ENCODE peak calls at places on chromosomes 5 and 9, in ten cellular contexts. O is cardiac fibroblast, B is HuH-7, U is Peyer's patch, X is astrocyte of the spinal cord, F is AG04450, E is HepG2, P is neural progenitor cell, I is lower lobe of right lung, H is cardiac muscle cell. N is an unnamed sample.

GRCh38 chr9:86494644-86495081 is 140.5 kb upstream of the TUT7 start:
- DNase-seq in F (no peak), X (peak; percentile 25), U (no peak), E (no peak), I (no peak), H (peak; percentile 93), O (peak; percentile 92), B (no peak), P (no peak), N (no peak)

GRCh38 chr5:58366461-58366860 is 93.4 kb downstream of the PLK2 start:
- DNase-seq in U (no peak), X (peak; percentile 5), P (no peak), H (no peak), E (no peak), O (peak; percentile 14), B (no peak), I (no peak), F (no peak), N (no peak)

GRCh38 chr5:65101706-65102105 is 333.0 kb downstream of the CWC27 start:
- DNase-seq in B (no peak), P (no peak), U (no peak), F (peak; percentile 69), X (no peak), E (no peak), I (no peak), H (peak; percentile 42), O (peak; percentile 35), N (no peak)

GRCh38 chr5:112420111-112420864 is 1.2 kb upstream of the EPB41L4A start:
- DNase-seq in B (peak; percentile 80), H (peak; percentile 76), F (no peak), I (peak; percentile 88), U (peak; percentile 52), O (peak; percentile 82), X (peak; percentile 64), E (peak; percentile 41), P (peak; percentile 93), N (peak; percentile 95)

GRCh38 chr5:14325369-14325768 is 182.2 kb downstream of the TRIO start:
- DNase-seq in O (no peak), P (no peak), I (no peak), E (no peak), B (no peak), H (no peak), F (no peak), X (no peak), U (no peak), N (no peak)

GRCh38 chr5:117947836-117948235 is 1040.5 kb downstream of the DTWD2 start:
- DNase-seq in O (no peak), P (no peak), I (no peak), B (no peak), H (no peak), U (no peak), F (no peak), X (no peak), E (no peak), N (no peak)

GRCh38 chr5:52693279-52693678 is 94.4 kb upstream of the ITGA1 start:
- DNase-seq in P (peak; percentile 50), I (no peak), E (peak; percentile 30), U (peak; percentile 22), H (peak; percentile 67), O (peak; percentile 64), B (no peak), F (no peak), X (peak; percentile 31), N (no peak)

GRCh38 chr5:97560176-97560993 is 377.3 kb upstream of the RIOK2 start:
- DNase-seq in H (no peak), U (no peak), B (no peak), E (no peak), P (no peak), X (no peak), F (no peak), I (no peak), O (no peak), N (no peak)

GRCh38 chr5:146671561-146671960 is 155.6 kb upstream of the GPR151 start:
- DNase-seq in I (no peak), P (no peak), H (no peak), F (no peak), B (no peak), O (no peak), X (no peak), U (no peak), E (no peak), N (no peak)

GRCh38 chr9:14062449-14063187 is 251.3 kb downstream of the NFIB start:
- DNase-seq in B (no peak), E (no peak), X (peak; percentile 75), F (peak; percentile 65), I (no peak), U (no peak), P (no peak), O (peak; percentile 86), H (peak; percentile 88), N (no peak)

GRCh38 chr5:160260881-160261815 is 31.8 kb downstream of the FABP6 start:
- DNase-seq in E (peak; percentile 50), I (peak; percentile 81), U (no peak), H (peak; percentile 98), B (no peak), P (peak; percentile 54), X (peak; percentile 93), F (peak; percentile 94), O (peak; percentile 92), N (peak; percentile 71)

GRCh38 chr5:170361600-170361999 is 27.6 kb downstream of the KCNMB1 start:
- DNase-seq in P (no peak), I (no peak), E (no peak), B (no peak), O (no peak), X (no peak), F (no peak), H (no peak), U (no peak), N (no peak)

GRCh38 chr5:143139585-143139984 is 263.9 kb downstream of the NR3C1 start:
- DNase-seq in I (no peak), B (no peak), U (no peak), X (no peak), E (no peak), F (no peak), H (no peak), O (no peak), P (no peak), N (no peak)

GRCh38 chr9:137422668-137423000 is 328 bp downstream of the EXD3 start:
- DNase-seq in E (no peak), X (no peak), F (no peak), B (peak; percentile 58), O (peak; percentile 26), U (no peak), I (peak; percentile 63), H (peak; percentile 33), P (peak; percentile 69), N (peak; percentile 64)

GRCh38 chr5:74342948-74343682 is 297.4 kb downstream of the ENC1 start:
- DNase-seq in X (peak; percentile 35), F (no peak), I (no peak), U (no peak), E (no peak), O (no peak), P (no peak), H (peak; percentile 41), B (no peak), N (no peak)

GRCh38 chr5:168434746-168435321 is 51.4 kb upstream of the RARS1 start:
- DNase-seq in P (no peak), H (no peak), B (no peak), F (no peak), U (no peak), X (peak; percentile 19), I (no peak), E (no peak), O (peak; percentile 31), N (no peak)

GRCh38 chr9:2336055-2336454 is 285.5 kb upstream of the VLDLR start:
- DNase-seq in F (no peak), I (no peak), B (no peak), E (no peak), H (peak; percentile 40), X (peak; percentile 13), P (no peak), U (no peak), O (peak; percentile 43), N (no peak)

GRCh38 chr9:114925672-114926071 is 4.7 kb downstream of the TNFSF8 start:
- DNase-seq in U (no peak), X (no peak), P (no peak), E (no peak), B (no peak), F (no peak), I (no peak), O (no peak), H (no peak), N (no peak)

GRCh38 chr5:101531031-101531430 is 627.9 kb upstream of the ST8SIA4 start:
- DNase-seq in F (no peak), H (no peak), B (no peak), E (no peak), I (no peak), X (no peak), O (no peak), P (no peak), U (no peak), N (no peak)

GRCh38 chr9:112338561-112338960 is 5.1 kb upstream of the PTBP3 start:
- DNase-seq in B (no peak), E (no peak), I (no peak), O (no peak), F (no peak), P (no peak), H (no peak), X (peak; percentile 28), U (no peak), N (no peak)

GRCh38 chr9:93536874-93537273 is 39.5 kb upstream of the PHF2 start:
- DNase-seq in I (no peak), F (no peak), H (no peak), B (no peak), E (no peak), O (no peak), X (no peak), P (peak; percentile 12), U (no peak), N (no peak)

GRCh38 chr9:90014421-90014820 is 409.6 kb downstream of the GADD45G start:
- DNase-seq in E (no peak), P (no peak), B (no peak), O (no peak), H (no peak), I (no peak), F (no peak), U (no peak), X (no peak), N (no peak)

GRCh38 chr9:13386324-13386723 is 106.8 kb upstream of the MPDZ start:
- DNase-seq in B (no peak), P (no peak), O (no peak), U (no peak), H (no peak), F (no peak), X (no peak), I (no peak), E (no peak), N (no peak)

GRCh38 chr5:178460598-178461425 is 129.4 kb downstream of the COL23A1 start:
- DNase-seq in I (peak; percentile 84), F (no peak), P (peak; percentile 87), U (peak; percentile 55), X (peak; percentile 7), H (peak; percentile 46), O (peak; percentile 22), B (peak; percentile 80), E (peak; percentile 20), N (peak; percentile 85)

GRCh38 chr5:79346420-79346824 is 110.5 kb downstream of the JMY start:
- DNase-seq in F (no peak), O (no peak), X (peak; percentile 63), P (no peak), H (no peak), I (no peak), E (no peak), U (no peak), B (no peak), N (no peak)

GRCh38 chr5:141898448-141899094 is 20.4 kb upstream of the PCDH1 start:
- DNase-seq in U (no peak), B (no peak), H (no peak), F (no peak), I (no peak), P (no peak), X (no peak), E (no peak), O (no peak), N (no peak)

GRCh38 chr5:174693697-174694400 is 30.5 kb upstream of the MSX2 start:
- DNase-seq in O (no peak), P (no peak), E (peak; percentile 24), X (no peak), H (no peak), B (no peak), F (no peak), U (no peak), I (peak; percentile 64), N (peak; percentile 24)

GRCh38 chr9:104075801-104076753 is 18.0 kb upstream of the SMC2 start:
- DNase-seq in B (no peak), X (peak; percentile 72), I (no peak), E (no peak), U (no peak), F (no peak), P (no peak), O (peak; percentile 94), H (peak; percentile 95), N (no peak)

N was measured in retina.